ENCODE peak calls at places on chromosomes 2 and 18, in four cellular contexts. One of them, this sample, is unnamed.

GRCh38 chr2:137952586-137953129 is 11.6 kb upstream of the HNMT start:
- DNase-seq in heart left ventricle: no peak
- DNase-seq in cardiac fibroblast: no peak
- DNase-seq in H7: no peak
- DNase-seq in this sample: no peak

GRCh38 chr2:186572705-186573104 is 17.2 kb upstream of the ITGAV start:
- DNase-seq in heart left ventricle: no peak
- DNase-seq in cardiac fibroblast: no peak
- DNase-seq in H7: no peak
- DNase-seq in this sample: no peak

GRCh38 chr18:69978743-69979715 is 31.4 kb upstream of the CD226 start:
- DNase-seq in heart left ventricle: no peak
- DNase-seq in cardiac fibroblast: no peak
- DNase-seq in H7: no peak
- DNase-seq in this sample: no peak

GRCh38 chr2:60442608-60443007 is 110.8 kb downstream of the BCL11A start:
- DNase-seq in heart left ventricle: no peak
- DNase-seq in cardiac fibroblast: no peak
- DNase-seq in H7: no peak
- DNase-seq in this sample: no peak

GRCh38 chr18:41326311-41326710 is 628.7 kb upstream of the PIK3C3 start:
- DNase-seq in heart left ventricle: no peak
- DNase-seq in cardiac fibroblast: peak
- DNase-seq in H7: no peak
- DNase-seq in this sample: no peak

GRCh38 chr18:48994044-48994651 is 43.4 kb upstream of the SMAD7 start:
- DNase-seq in heart left ventricle: no peak
- DNase-seq in cardiac fibroblast: peak
- DNase-seq in H7: no peak
- DNase-seq in this sample: no peak

GRCh38 chr2:52976132-52976949 is 791.3 kb upstream of the CHAC2 start:
- DNase-seq in heart left ventricle: no peak
- DNase-seq in cardiac fibroblast: peak
- DNase-seq in H7: peak
- DNase-seq in this sample: no peak

GRCh38 chr2:143223556-143223955 is 94.3 kb downstream of the ARHGAP15 start:
- DNase-seq in heart left ventricle: no peak
- DNase-seq in cardiac fibroblast: no peak
- DNase-seq in H7: no peak
- DNase-seq in this sample: no peak

GRCh38 chr2:127626175-127626574 is 19.8 kb upstream of the GPR17 start:
- DNase-seq in heart left ventricle: no peak
- DNase-seq in cardiac fibroblast: no peak
- DNase-seq in H7: peak
- DNase-seq in this sample: peak

GRCh38 chr2:150280255-150280654 is 207.2 kb downstream of the RND3 start:
- DNase-seq in heart left ventricle: peak
- DNase-seq in cardiac fibroblast: peak
- DNase-seq in H7: no peak
- DNase-seq in this sample: no peak

GRCh38 chr2:233801357-233802131 is 23.4 kb downstream of the MROH2A start:
- DNase-seq in heart left ventricle: no peak
- DNase-seq in cardiac fibroblast: peak
- DNase-seq in H7: peak
- DNase-seq in this sample: no peak

GRCh38 chr2:152056418-152056817 is 42.4 kb downstream of the CACNB4 start:
- DNase-seq in heart left ventricle: no peak
- DNase-seq in cardiac fibroblast: no peak
- DNase-seq in H7: no peak
- DNase-seq in this sample: no peak

GRCh38 chr2:102975996-102976636 is 214.3 kb downstream of the TMEM182 start:
- DNase-seq in heart left ventricle: peak
- DNase-seq in cardiac fibroblast: no peak
- DNase-seq in H7: peak
- DNase-seq in this sample: peak

GRCh38 chr2:61763605-61764034 is 90.2 kb downstream of the FAM161A start:
- DNase-seq in heart left ventricle: peak
- DNase-seq in cardiac fibroblast: peak
- DNase-seq in H7: no peak
- DNase-seq in this sample: no peak

GRCh38 chr2:129777757-129778607 is 201.5 kb upstream of the RAB6C start:
- DNase-seq in heart left ventricle: no peak
- DNase-seq in cardiac fibroblast: no peak
- DNase-seq in H7: no peak
- DNase-seq in this sample: no peak

GRCh38 chr18:6955304-6955703 is 162.3 kb downstream of the LAMA1 start:
- DNase-seq in heart left ventricle: no peak
- DNase-seq in cardiac fibroblast: no peak
- DNase-seq in H7: no peak
- DNase-seq in this sample: no peak

GRCh38 chr18:1053654-1054315 is 149.1 kb downstream of the ADCYAP1 start:
- DNase-seq in heart left ventricle: no peak
- DNase-seq in cardiac fibroblast: no peak
- DNase-seq in H7: no peak
- DNase-seq in this sample: no peak

GRCh38 chr18:62485684-62486083 is 37.1 kb upstream of the ZCCHC2 start:
- DNase-seq in heart left ventricle: no peak
- DNase-seq in cardiac fibroblast: peak
- DNase-seq in H7: no peak
- DNase-seq in this sample: no peak

GRCh38 chr2:119760876-119761275 is 1.2 kb downstream of the PTPN4 start:
- DNase-seq in heart left ventricle: no peak
- DNase-seq in cardiac fibroblast: peak
- DNase-seq in H7: no peak
- DNase-seq in this sample: no peak

GRCh38 chr2:211745295-211746097 is 793.1 kb downstream of the ERBB4 start:
- DNase-seq in heart left ventricle: peak
- DNase-seq in cardiac fibroblast: peak
- DNase-seq in H7: peak
- DNase-seq in this sample: peak

GRCh38 chr2:103361712-103362111 is 599.9 kb downstream of the TMEM182 start:
- DNase-seq in heart left ventricle: no peak
- DNase-seq in cardiac fibroblast: no peak
- DNase-seq in H7: peak
- DNase-seq in this sample: no peak

GRCh38 chr2:239194731-239195317 is 206.0 kb downstream of the HDAC4 start:
- DNase-seq in heart left ventricle: peak
- DNase-seq in cardiac fibroblast: no peak
- DNase-seq in H7: no peak
- DNase-seq in this sample: no peak

GRCh38 chr2:64644240-64645013 is 9.3 kb downstream of the SERTAD2 start:
- DNase-seq in heart left ventricle: peak
- DNase-seq in cardiac fibroblast: peak
- DNase-seq in H7: peak
- DNase-seq in this sample: peak

GRCh38 chr18:36734589-36734988 is 94.2 kb downstream of the TPGS2 start:
- DNase-seq in heart left ventricle: no peak
- DNase-seq in cardiac fibroblast: no peak
- DNase-seq in H7: no peak
- DNase-seq in this sample: no peak

GRCh38 chr2:136206613-136207012 is 88.7 kb upstream of the CXCR4 start:
- DNase-seq in heart left ventricle: no peak
- DNase-seq in cardiac fibroblast: no peak
- DNase-seq in H7: no peak
- DNase-seq in this sample: peak

GRCh38 chr2:235860846-235861245 is 307.3 kb downstream of the GBX2 start:
- DNase-seq in heart left ventricle: no peak
- DNase-seq in cardiac fibroblast: peak
- DNase-seq in H7: no peak
- DNase-seq in this sample: no peak

GRCh38 chr2:119485336-119486110 is 38.8 kb downstream of the SCTR start:
- DNase-seq in heart left ventricle: peak
- DNase-seq in cardiac fibroblast: no peak
- DNase-seq in H7: no peak
- DNase-seq in this sample: no peak

GRCh38 chr2:197805598-197806316 is 1.4 kb downstream of the PLCL1 start:
- DNase-seq in heart left ventricle: no peak
- DNase-seq in cardiac fibroblast: peak
- DNase-seq in H7: no peak
- DNase-seq in this sample: no peak
- H3K4me3 ChIP-seq in heart left ventricle: peak
- H3K4me3 ChIP-seq in cardiac fibroblast: peak
- H3K4me3 ChIP-seq in H7: peak
- H3K4me3 ChIP-seq in this sample: peak

GRCh38 chr2:37321029-37321682 is 3.5 kb downstream of the PRKD3 start:
- DNase-seq in heart left ventricle: no peak
- DNase-seq in cardiac fibroblast: no peak
- DNase-seq in H7: no peak
- DNase-seq in this sample: no peak

GRCh38 chr2:37323176-37323575 is 1.5 kb downstream of the PRKD3 start:
- DNase-seq in heart left ventricle: no peak
- DNase-seq in cardiac fibroblast: no peak
- DNase-seq in H7: no peak
- DNase-seq in this sample: no peak

GRCh38 chr2:37324536-37324785 is 172 bp downstream of the PRKD3 start:
- DNase-seq in heart left ventricle: peak
- DNase-seq in cardiac fibroblast: peak
- DNase-seq in H7: no peak
- DNase-seq in this sample: peak

GRCh38 chr2:37323770-37324535 is 680 bp downstream of the PRKD3 start:
- DNase-seq in heart left ventricle: peak
- DNase-seq in cardiac fibroblast: peak
- DNase-seq in H7: peak
- DNase-seq in this sample: peak

DNA sequence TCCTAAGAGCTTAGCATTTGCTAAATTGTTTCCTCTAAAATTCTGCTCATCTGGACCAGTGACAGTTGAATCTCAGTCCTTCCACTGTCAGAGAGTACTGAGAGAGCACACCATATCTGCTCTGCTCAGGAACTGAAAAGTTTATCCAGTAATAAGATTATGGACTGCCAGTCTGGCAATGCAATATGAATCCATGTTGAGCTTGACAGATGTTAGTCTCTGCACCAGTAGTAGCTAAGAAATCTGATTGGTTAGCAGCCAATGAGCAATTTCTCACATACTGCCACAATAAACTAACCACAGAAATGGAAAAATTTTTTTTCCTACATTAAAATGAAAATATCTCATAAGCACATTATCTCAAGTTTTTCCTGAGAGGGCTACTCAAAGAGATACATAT is 2.3 kb downstream of the PRKD3 start:
- DNase-seq in heart left ventricle: no peak
- DNase-seq in cardiac fibroblast: peak
- DNase-seq in H7: no peak
- DNase-seq in this sample: no peak
- H3K4me3 ChIP-seq in heart left ventricle: peak
- H3K4me3 ChIP-seq in cardiac fibroblast: peak
- H3K4me3 ChIP-seq in H7: no peak
- H3K4me3 ChIP-seq in this sample: no peak

DNA sequence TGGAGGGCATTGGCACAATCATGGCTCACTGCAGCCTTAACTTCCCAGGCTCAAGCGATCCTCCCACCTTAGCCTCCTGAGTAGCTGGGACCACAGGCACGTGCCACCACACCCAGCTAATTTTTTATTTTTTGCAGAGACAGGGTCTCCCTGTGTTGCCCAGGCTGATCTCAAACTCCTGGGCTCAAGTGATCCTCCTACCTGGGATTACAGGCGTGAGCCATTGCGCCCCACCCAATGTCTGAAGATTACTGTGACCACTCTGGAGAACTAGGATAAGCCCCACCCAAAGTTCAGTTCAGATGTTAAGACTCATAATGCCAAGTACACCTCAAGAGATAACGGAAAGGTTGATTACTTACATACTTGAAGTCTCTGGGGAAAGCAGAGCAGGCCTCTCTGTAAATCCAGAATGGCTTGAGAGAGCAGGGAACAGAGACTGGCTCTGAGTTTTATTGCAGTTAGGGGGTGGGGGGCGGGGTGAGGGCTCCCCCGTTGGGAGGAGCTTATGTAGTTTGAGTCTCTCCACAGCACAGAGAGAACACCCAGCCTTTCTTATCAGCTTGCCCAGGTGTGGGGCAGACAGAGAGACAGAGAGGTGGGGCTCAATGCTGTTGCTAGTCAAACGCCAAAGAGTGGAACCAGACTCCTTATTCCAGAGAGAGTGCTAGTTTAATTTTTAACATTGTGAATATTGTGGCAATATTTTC is 26.5 kb upstream of the ERICH2 start:
- DNase-seq in heart left ventricle: no peak
- DNase-seq in cardiac fibroblast: no peak
- DNase-seq in H7: peak
- DNase-seq in this sample: no peak
- H3K4me3 ChIP-seq in heart left ventricle: no peak
- H3K4me3 ChIP-seq in cardiac fibroblast: no peak
- H3K4me3 ChIP-seq in H7: no peak
- H3K4me3 ChIP-seq in this sample: no peak

GRCh38 chr2:27080140-27080469 is 1.7 kb downstream of the EMILIN1 start:
- DNase-seq in heart left ventricle: no peak
- DNase-seq in cardiac fibroblast: no peak
- DNase-seq in H7: no peak
- DNase-seq in this sample: no peak
- H3K4me3 ChIP-seq in heart left ventricle: peak
- H3K4me3 ChIP-seq in cardiac fibroblast: peak
- H3K4me3 ChIP-seq in H7: no peak
- H3K4me3 ChIP-seq in this sample: no peak

DNA sequence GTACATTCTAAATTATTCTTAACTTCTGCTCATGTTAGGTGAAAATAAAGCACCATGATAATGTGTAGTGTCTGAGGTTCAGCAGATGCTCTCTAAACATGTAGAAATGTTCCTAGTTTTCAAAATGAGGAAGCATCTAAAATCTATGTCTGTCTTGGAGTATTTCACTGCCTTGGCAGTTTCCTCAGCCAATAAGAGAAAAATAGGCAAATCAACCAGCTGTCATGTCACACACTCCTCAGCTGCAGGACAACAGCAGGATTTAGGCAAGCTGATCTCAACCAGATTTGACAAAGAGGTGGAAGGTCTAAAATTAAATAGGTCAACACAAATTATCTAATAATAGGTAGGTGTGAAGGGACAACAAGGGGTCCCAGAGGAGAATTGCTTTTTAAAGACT is 164.1 kb upstream of the BOD1L2 start:
- DNase-seq in heart left ventricle: no peak
- DNase-seq in cardiac fibroblast: no peak
- DNase-seq in H7: no peak
- DNase-seq in this sample: no peak
- H3K4me3 ChIP-seq in heart left ventricle: no peak
- H3K4me3 ChIP-seq in cardiac fibroblast: no peak
- H3K4me3 ChIP-seq in H7: no peak
- H3K4me3 ChIP-seq in this sample: no peak

GRCh38 chr2:162103443-162104009 is 29.5 kb upstream of the DPP4 start:
- DNase-seq in heart left ventricle: no peak
- DNase-seq in cardiac fibroblast: peak
- DNase-seq in H7: no peak
- DNase-seq in this sample: no peak

GRCh38 chr2:162111958-162112850 is 38.2 kb upstream of the DPP4 start:
- DNase-seq in heart left ventricle: no peak
- DNase-seq in cardiac fibroblast: no peak
- DNase-seq in H7: no peak
- DNase-seq in this sample: no peak

GRCh38 chr2:162107361-162107901 is 33.4 kb upstream of the DPP4 start:
- DNase-seq in heart left ventricle: no peak
- DNase-seq in cardiac fibroblast: no peak
- DNase-seq in H7: no peak
- DNase-seq in this sample: no peak

GRCh38 chr2:162106146-162106551 is 32.1 kb upstream of the DPP4 start:
- DNase-seq in heart left ventricle: no peak
- DNase-seq in cardiac fibroblast: peak
- DNase-seq in H7: no peak
- DNase-seq in this sample: no peak

GRCh38 chr2:162106746-162107145 is 32.7 kb upstream of the DPP4 start:
- DNase-seq in heart left ventricle: no peak
- DNase-seq in cardiac fibroblast: no peak
- DNase-seq in H7: no peak
- DNase-seq in this sample: no peak
- H3K4me3 ChIP-seq in heart left ventricle: no peak
- H3K4me3 ChIP-seq in cardiac fibroblast: no peak
- H3K4me3 ChIP-seq in H7: no peak
- H3K4me3 ChIP-seq in this sample: no peak